ENCODE peak calls at places on chromosomes 11 and 22, in nine cellular contexts. One of them, this sample, is unnamed.

GRCh38 chr11:111823629-111824028 is 47.8 kb downstream of the ALG9 start:
- DNase-seq in brain microvascular endothelial cell: no peak
- DNase-seq in adrenal gland: no peak
- DNase-seq in stimulated activated naive CD8-positive, alpha-beta T cell treated with anti-CD3 and anti-CD28 coated beads, Interleukin-15, Interleukin-2, amounts not matched to agents 100 U/mL and 50 U/mL, for 24 hours: no peak
- DNase-seq in NCI-H345: no peak
- DNase-seq in kidney tubule cell: no peak
- DNase-seq in H54: no peak
- DNase-seq in iPS-NIHi11: no peak
- DNase-seq in transverse colon: no peak
- DNase-seq in this sample: no peak

GRCh38 chr11:132072880-132073213 is 702.4 kb downstream of the NTM start:
- DNase-seq in iPS-NIHi11: no peak
- DNase-seq in H54: no peak
- DNase-seq in stimulated activated naive CD8-positive, alpha-beta T cell treated with anti-CD3 and anti-CD28 coated beads, Interleukin-15, Interleukin-2, amounts not matched to agents 100 U/mL and 50 U/mL, for 24 hours: no peak
- DNase-seq in kidney tubule cell: no peak
- DNase-seq in transverse colon: no peak
- DNase-seq in adrenal gland: no peak
- DNase-seq in brain microvascular endothelial cell: peak; percentile 33
- DNase-seq in NCI-H345: no peak
- DNase-seq in this sample: no peak

GRCh38 chr11:42770444-42771065 is 541.2 kb upstream of the API5 start:
- DNase-seq in adrenal gland: peak; percentile 24
- DNase-seq in stimulated activated naive CD8-positive, alpha-beta T cell treated with anti-CD3 and anti-CD28 coated beads, Interleukin-15, Interleukin-2, amounts not matched to agents 100 U/mL and 50 U/mL, for 24 hours: peak; percentile 4
- DNase-seq in iPS-NIHi11: peak; percentile 62
- DNase-seq in kidney tubule cell: peak; percentile 48
- DNase-seq in transverse colon: peak; percentile 7
- DNase-seq in H54: peak; percentile 14
- DNase-seq in NCI-H345: peak; percentile 16
- DNase-seq in brain microvascular endothelial cell: no peak
- DNase-seq in this sample: peak; percentile 56

GRCh38 chr11:86978756-86979608 is 23.8 kb upstream of the FZD4 start:
- DNase-seq in iPS-NIHi11: no peak
- DNase-seq in brain microvascular endothelial cell: peak; percentile 57
- DNase-seq in NCI-H345: peak; percentile 22
- DNase-seq in stimulated activated naive CD8-positive, alpha-beta T cell treated with anti-CD3 and anti-CD28 coated beads, Interleukin-15, Interleukin-2, amounts not matched to agents 100 U/mL and 50 U/mL, for 24 hours: no peak
- DNase-seq in H54: no peak
- DNase-seq in kidney tubule cell: peak; percentile 17
- DNase-seq in transverse colon: no peak
- DNase-seq in adrenal gland: no peak
- DNase-seq in this sample: peak; percentile 12

GRCh38 chr11:68659158-68659921 is 25.0 kb upstream of the GAL start:
- DNase-seq in adrenal gland: peak; percentile 46
- DNase-seq in stimulated activated naive CD8-positive, alpha-beta T cell treated with anti-CD3 and anti-CD28 coated beads, Interleukin-15, Interleukin-2, amounts not matched to agents 100 U/mL and 50 U/mL, for 24 hours: no peak
- DNase-seq in NCI-H345: peak; percentile 97
- DNase-seq in brain microvascular endothelial cell: peak; percentile 98
- DNase-seq in kidney tubule cell: peak; percentile 63
- DNase-seq in transverse colon: peak; percentile 14
- DNase-seq in H54: peak; percentile 95
- DNase-seq in iPS-NIHi11: peak; percentile 50
- DNase-seq in this sample: no peak

GRCh38 chr11:124823512-124824376 is 23.5 kb upstream of the MSANTD2 start:
- DNase-seq in stimulated activated naive CD8-positive, alpha-beta T cell treated with anti-CD3 and anti-CD28 coated beads, Interleukin-15, Interleukin-2, amounts not matched to agents 100 U/mL and 50 U/mL, for 24 hours: no peak
- DNase-seq in H54: no peak
- DNase-seq in brain microvascular endothelial cell: no peak
- DNase-seq in adrenal gland: no peak
- DNase-seq in NCI-H345: no peak
- DNase-seq in kidney tubule cell: no peak
- DNase-seq in transverse colon: no peak
- DNase-seq in iPS-NIHi11: no peak
- DNase-seq in this sample: no peak

GRCh38 chr22:19873138-19873959 is 18.7 kb upstream of the GNB1L start:
- DNase-seq in adrenal gland: peak; percentile 15
- DNase-seq in kidney tubule cell: no peak
- DNase-seq in H54: no peak
- DNase-seq in transverse colon: peak; percentile 78
- DNase-seq in NCI-H345: no peak
- DNase-seq in iPS-NIHi11: no peak
- DNase-seq in stimulated activated naive CD8-positive, alpha-beta T cell treated with anti-CD3 and anti-CD28 coated beads, Interleukin-15, Interleukin-2, amounts not matched to agents 100 U/mL and 50 U/mL, for 24 hours: no peak
- DNase-seq in brain microvascular endothelial cell: no peak
- DNase-seq in this sample: no peak

GRCh38 chr22:42928969-42929837 is 72.1 kb upstream of the ARFGAP3 start:
- DNase-seq in adrenal gland: peak; percentile 25
- DNase-seq in iPS-NIHi11: no peak
- DNase-seq in kidney tubule cell: no peak
- DNase-seq in H54: no peak
- DNase-seq in brain microvascular endothelial cell: no peak
- DNase-seq in transverse colon: no peak
- DNase-seq in NCI-H345: no peak
- DNase-seq in stimulated activated naive CD8-positive, alpha-beta T cell treated with anti-CD3 and anti-CD28 coated beads, Interleukin-15, Interleukin-2, amounts not matched to agents 100 U/mL and 50 U/mL, for 24 hours: no peak
- DNase-seq in this sample: no peak

GRCh38 chr11:128628686-128629085 is 41.3 kb upstream of the ETS1 start:
- DNase-seq in stimulated activated naive CD8-positive, alpha-beta T cell treated with anti-CD3 and anti-CD28 coated beads, Interleukin-15, Interleukin-2, amounts not matched to agents 100 U/mL and 50 U/mL, for 24 hours: no peak
- DNase-seq in kidney tubule cell: no peak
- DNase-seq in adrenal gland: no peak
- DNase-seq in NCI-H345: no peak
- DNase-seq in H54: no peak
- DNase-seq in transverse colon: no peak
- DNase-seq in iPS-NIHi11: no peak
- DNase-seq in brain microvascular endothelial cell: no peak
- DNase-seq in this sample: no peak

GRCh38 chr11:75352417-75353206 is 1.2 kb upstream of the ARRB1 start:
- DNase-seq in transverse colon: peak; percentile 72
- DNase-seq in stimulated activated naive CD8-positive, alpha-beta T cell treated with anti-CD3 and anti-CD28 coated beads, Interleukin-15, Interleukin-2, amounts not matched to agents 100 U/mL and 50 U/mL, for 24 hours: no peak
- DNase-seq in H54: no peak
- DNase-seq in iPS-NIHi11: no peak
- DNase-seq in kidney tubule cell: no peak
- DNase-seq in brain microvascular endothelial cell: no peak
- DNase-seq in NCI-H345: no peak
- DNase-seq in adrenal gland: no peak
- DNase-seq in this sample: no peak

This sample was measured in neural progenitor cell.